ENCODE peak calls at places on chromosomes 12 and 14, in five cellular contexts. C, Z, V, M and B are unnamed samples.

GRCh38 chr14:74571901-74572828 is 39.9 kb downstream of the LTBP2 start:
- DNase-seq in Z (no peak), V (no peak), M (peak; percentile 98), C (no peak), B (peak; percentile 99)

GRCh38 chr12:95848575-95849388 is 10.0 kb upstream of the SNRPF start:
- DNase-seq in V (no peak), C (no peak), Z (peak; percentile 19), M (peak; percentile 51), B (peak; percentile 63)

GRCh38 chr12:30691122-30691879 is 4.4 kb downstream of the IPO8 start:
- DNase-seq in C (no peak), Z (peak; percentile 67), V (no peak), M (peak; percentile 79), B (peak; percentile 85)

GRCh38 chr12:31783996-31784645 is 55.3 kb upstream of the AMN1 start:
- DNase-seq in Z (no peak), M (no peak), V (no peak), C (no peak), B (no peak)

GRCh38 chr12:51076235-51076930 is 7.0 kb downstream of the CSRNP2 start:
- DNase-seq in C (no peak), Z (no peak), V (no peak), M (no peak), B (no peak)

GRCh38 chr14:99190696-99191662 is 81.0 kb downstream of the BCL11B start:
- DNase-seq in Z (no peak), C (no peak), M (no peak), V (no peak), B (no peak)

GRCh38 chr12:91339106-91339505 is 156.5 kb upstream of the DCN start:
- DNase-seq in M (no peak), Z (no peak), V (no peak), C (no peak), B (no peak)

GRCh38 chr12:88237954-88238353 is 95.8 kb downstream of the TMTC3 start:
- DNase-seq in M (peak; percentile 66), V (no peak), Z (no peak), C (no peak), B (peak; percentile 76)

GRCh38 chr12:123041042-123041531 is 60.6 kb downstream of the ARL6IP4 start:
- DNase-seq in V (no peak), Z (no peak), M (no peak), C (no peak), B (no peak)

GRCh38 chr12:82383930-82384513 is 25.7 kb downstream of the METTL25 start:
- DNase-seq in C (no peak), V (no peak), Z (no peak), M (peak; percentile 51), B (peak; percentile 62)

GRCh38 chr14:50039734-50040400 is 76.5 kb downstream of the VCPKMT start:
- DNase-seq in M (no peak), Z (peak; percentile 42), V (no peak), C (peak; percentile 78), B (peak; percentile 93)

DNA sequence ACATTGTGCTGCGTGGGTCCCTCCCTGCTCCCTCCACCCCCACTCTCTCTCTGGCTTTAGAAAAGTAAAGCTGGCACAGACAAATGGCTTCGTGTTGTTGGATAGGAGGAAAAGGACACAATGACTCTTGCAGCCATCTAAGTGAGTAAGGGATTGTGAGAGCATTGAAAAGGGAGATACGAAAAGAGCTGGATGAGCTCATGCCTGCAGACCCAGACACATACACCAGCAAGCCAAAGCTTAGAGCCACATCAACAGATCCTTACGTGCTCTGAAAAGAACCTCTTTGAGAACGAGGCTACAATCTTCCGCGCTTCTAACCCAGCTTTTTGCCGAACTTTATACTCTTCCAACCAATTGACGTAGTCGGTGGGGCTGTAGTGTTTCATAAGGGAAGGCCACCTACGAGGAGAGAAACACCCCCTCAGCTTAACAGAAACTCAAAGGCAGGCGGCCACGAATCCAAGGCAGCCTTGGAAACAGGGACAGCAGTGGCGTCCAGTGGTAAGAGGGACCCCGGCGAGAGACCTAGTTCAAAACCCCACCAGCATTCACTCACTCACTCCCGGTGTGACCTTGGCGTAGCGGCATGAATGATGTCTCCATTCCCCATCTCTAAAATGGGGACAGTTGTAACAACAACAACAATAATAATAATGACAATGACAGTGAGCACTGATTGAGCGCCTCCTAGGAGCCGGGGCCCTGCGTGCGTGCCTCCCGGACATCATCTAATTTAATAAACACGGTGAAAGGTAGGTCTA is 1.1 kb downstream of the FBXO21 start:
- DNase-seq in Z (peak; percentile 63), V (no peak), C (no peak), M (peak; percentile 57), B (peak; percentile 61)
- TF ChIP-seq CTCF in Z (no peak), V (no peak), C (no peak), M (no peak), B (no peak)

GRCh38 chr14:33401326-33401725 is 462.6 kb downstream of the NPAS3 start:
- DNase-seq in M (no peak), V (no peak), Z (no peak), C (no peak), B (peak; percentile 33)

GRCh38 chr14:33402604-33403003 is 463.9 kb downstream of the NPAS3 start:
- DNase-seq in M (no peak), C (peak; percentile 52), V (no peak), Z (no peak), B (no peak)

GRCh38 chr14:33406766-33407165 is 468.1 kb downstream of the NPAS3 start:
- DNase-seq in M (no peak), Z (no peak), V (no peak), C (no peak), B (peak; percentile 13)

GRCh38 chr14:33404964-33405574 is 466.4 kb downstream of the NPAS3 start:
- DNase-seq in V (no peak), Z (no peak), M (no peak), C (no peak), B (no peak)

DNA sequence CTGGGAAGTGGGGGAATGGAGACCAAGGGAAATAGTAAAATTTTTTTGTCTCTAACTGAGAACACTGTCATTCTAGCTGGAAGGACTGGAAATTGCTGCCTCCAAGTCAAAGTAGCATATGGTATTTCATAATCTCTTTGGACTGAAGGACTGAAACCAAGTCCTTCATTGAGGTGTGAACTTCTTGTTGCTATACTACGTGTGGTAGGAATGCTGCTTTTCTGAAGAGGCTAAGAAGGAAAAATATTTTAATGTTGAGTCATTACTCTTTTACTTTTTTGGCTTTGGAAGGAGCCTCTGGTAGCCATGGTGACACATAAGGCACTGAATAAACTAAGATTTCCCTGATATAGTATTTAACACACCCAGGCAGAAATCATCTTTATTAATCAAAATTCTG is 465.4 kb downstream of the NPAS3 start:
- DNase-seq in Z (no peak), C (no peak), M (peak; percentile 51), V (no peak), B (peak; percentile 97)
- TF ChIP-seq CTCF in Z (no peak), C (no peak), M (no peak), V (no peak), B (peak; percentile 33)

DNA sequence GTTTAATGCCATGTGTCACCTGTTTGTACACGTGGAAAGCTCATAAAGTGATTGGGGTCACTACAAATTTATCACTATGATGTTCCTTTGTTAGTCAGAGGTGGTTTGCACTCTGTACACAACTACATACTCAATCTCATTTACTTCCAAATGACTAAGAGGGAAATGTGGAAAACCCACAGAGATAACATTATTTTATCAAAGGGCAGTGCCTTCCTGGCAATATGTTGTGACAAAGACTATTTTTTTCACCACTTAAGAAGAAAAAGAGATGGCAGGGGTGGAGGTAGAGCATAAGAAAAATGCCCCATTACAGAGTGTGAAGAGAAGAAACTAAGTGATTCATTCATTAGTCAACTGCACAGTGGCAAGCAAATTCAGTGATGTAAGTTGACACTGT is 1064.1 kb upstream of the FLRT2 start:
- DNase-seq in M (no peak), V (no peak), Z (no peak), C (no peak), B (no peak)
- TF ChIP-seq CTCF in M (no peak), V (no peak), Z (no peak), C (no peak), B (no peak)

GRCh38 chr14:31527087-31527486 is 34.1 kb upstream of the NUBPL start:
- DNase-seq in Z (no peak), M (no peak), C (no peak), V (no peak), B (no peak)

GRCh38 chr14:31530136-31530535 is 31.1 kb upstream of the NUBPL start:
- DNase-seq in C (no peak), V (no peak), M (peak; percentile 9), Z (no peak), B (peak; percentile 39)

GRCh38 chr14:31529053-31529452 is 32.2 kb upstream of the NUBPL start:
- DNase-seq in C (no peak), V (no peak), Z (no peak), M (peak; percentile 12), B (peak; percentile 61)

DNA sequence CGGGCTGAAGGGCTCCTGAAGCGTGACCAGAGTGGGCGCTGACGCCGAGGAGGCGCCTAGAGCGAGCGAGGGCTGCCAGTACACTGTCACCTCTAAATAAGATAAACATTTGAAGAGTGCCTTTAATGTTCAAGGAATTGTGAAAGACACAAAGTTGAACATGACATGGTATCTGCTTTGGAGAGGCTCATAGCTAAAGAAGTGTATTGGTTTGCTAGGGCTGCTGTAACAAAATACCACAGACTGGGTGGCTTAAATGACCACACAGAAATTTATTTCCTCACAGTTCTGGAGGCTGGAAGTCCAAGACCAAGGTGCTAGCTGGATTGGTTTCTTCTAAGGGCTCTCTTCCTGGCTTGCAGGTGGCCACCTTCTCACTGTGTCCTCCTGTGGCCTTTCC is 33.7 kb upstream of the NUBPL start:
- DNase-seq in C (no peak), Z (no peak), M (no peak), V (no peak), B (no peak)
- TF ChIP-seq CTCF in C (no peak), Z (no peak), M (no peak), V (no peak), B (no peak)

DNA sequence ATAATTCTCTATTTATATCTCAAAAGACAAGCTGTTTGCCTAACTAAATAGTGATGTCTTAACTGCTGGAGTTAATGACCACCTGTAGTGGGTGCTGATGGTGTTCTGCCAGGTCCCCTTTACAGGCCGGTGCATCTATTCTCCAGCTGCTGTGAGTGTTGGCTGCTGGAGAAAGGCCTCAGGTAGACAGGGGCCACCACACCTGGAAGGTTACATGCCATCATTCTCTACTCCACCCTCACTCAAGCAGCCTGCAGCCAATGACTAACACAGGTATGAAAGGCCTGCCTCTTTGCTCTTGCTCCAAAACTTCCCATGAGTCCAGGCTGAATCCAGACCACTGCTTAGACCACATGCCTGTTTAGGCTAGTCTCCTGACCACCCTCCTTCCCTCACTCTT is 73.9 kb downstream of the RPS6KA5 start:
- DNase-seq in M (no peak), Z (no peak), C (no peak), V (no peak), B (no peak)
- TF ChIP-seq CTCF in M (no peak), Z (no peak), C (no peak), V (no peak), B (no peak)

GRCh38 chr14:79586401-79586800 is 624.9 kb downstream of the DIO2 start:
- DNase-seq in Z (no peak), C (peak; percentile 58), M (no peak), V (no peak), B (no peak)

GRCh38 chr14:79587194-79587593 is 624.1 kb downstream of the DIO2 start:
- DNase-seq in C (no peak), V (no peak), M (peak; percentile 45), Z (no peak), B (peak; percentile 89)

GRCh38 chr14:79585845-79586244 is 625.5 kb downstream of the DIO2 start:
- DNase-seq in V (no peak), Z (no peak), M (peak; percentile 16), C (no peak), B (peak; percentile 86)

GRCh38 chr14:79583738-79584405 is 627.4 kb downstream of the DIO2 start:
- DNase-seq in C (no peak), V (no peak), Z (no peak), M (peak; percentile 78), B (peak; percentile 86)

GRCh38 chr14:79584679-79585078 is 626.6 kb downstream of the DIO2 start:
- DNase-seq in Z (peak; percentile 25), M (peak; percentile 95), V (no peak), C (no peak), B (peak; percentile 96)
- TF ChIP-seq CTCF in Z (no peak), M (peak; percentile 41), V (no peak), C (no peak), B (peak; percentile 69)

GRCh38 chr14:76644875-76645518 is 116.3 kb upstream of the VASH1 start:
- DNase-seq in V (no peak), M (peak; percentile 15), Z (peak; percentile 19), C (peak; percentile 33), B (peak; percentile 65)
- TF ChIP-seq CTCF in V (no peak), M (peak; percentile 29), Z (peak; percentile 34), C (peak; percentile 9), B (peak; percentile 82)